ENCODE peak calls at places on chromosomes 11 and 22, in seven cellular contexts. Q is H7; G is activated CD4-positive, alpha-beta T cell treated with anti-CD3 and anti-CD28 coated beads, Interleukin-2, amount 50 U/mL, for 1 hour; K is NCI-H774; R is GM03348; Y is cardiac fibroblast; I is coronary artery. O is an unnamed sample.

GRCh38 chr22:17537155-17537554 is 26.1 kb upstream of the SLC25A18 start:
- DNase-seq in K (no peak), Y (no peak), I (no peak), Q (no peak), G (no peak), R (no peak), O (no peak)

GRCh38 chr11:8277691-8278090 is 14.0 kb upstream of the LMO1 start:
- DNase-seq in G (no peak), R (no peak), Q (no peak), K (no peak), Y (no peak), I (no peak), O (no peak)

GRCh38 chr11:70578371-70578770 is 180.0 kb downstream of the CTTN start:
- DNase-seq in K (no peak), Y (no peak), I (no peak), R (no peak), Q (peak; percentile 29), G (no peak), O (no peak)

GRCh38 chr11:33669598-33670249 is 30.9 kb downstream of the C11orf91 start:
- DNase-seq in K (no peak), I (no peak), Y (no peak), Q (no peak), R (no peak), G (no peak), O (no peak)

GRCh38 chr11:35491231-35491871 is 34.1 kb downstream of the PAMR1 start:
- DNase-seq in G (no peak), Q (no peak), K (no peak), I (no peak), R (peak; percentile 83), Y (peak; percentile 86), O (no peak)

GRCh38 chr11:2569731-2570210 is 125.0 kb downstream of the KCNQ1 start:
- DNase-seq in G (no peak), K (no peak), Q (no peak), I (no peak), Y (no peak), R (no peak), O (no peak)

GRCh38 chr11:61918251-61919112 is 1.1 kb upstream of the RAB3IL1 start:
- DNase-seq in I (peak; percentile 75), R (peak; percentile 39), G (no peak), Q (peak; percentile 49), K (no peak), Y (no peak), O (no peak)

GRCh38 chr11:103849366-103849765 is 187.1 kb upstream of the DDI1 start:
- DNase-seq in K (no peak), Y (peak; percentile 9), R (no peak), Q (no peak), I (no peak), G (no peak), O (no peak)

GRCh38 chr11:45799562-45799961 is 5.4 kb upstream of the SLC35C1 start:
- DNase-seq in R (no peak), Y (no peak), I (no peak), Q (no peak), K (no peak), G (no peak), O (no peak)

O was measured in endothelial cell.